ENCODE peak calls at places on chromosome 14, in ten cellular contexts. L is IMR-90, S is right lobe of liver, V is PC-3, M is fibroblast of lung, I is lower lobe of right lung, Z is ovary, Y is astrocyte of the spinal cord, N is GM12865, T is A549. C is an unnamed sample.

GRCh38 chr14:31206536-31207286 is 882 bp downstream of the HECTD1 start:
- DNase-seq in T (no peak), L (no peak), I (peak), V (peak), N (peak), M (peak), Z (no peak), Y (peak), S (peak), C (no peak)

GRCh38 chr14:38500125-38500524 is 244.2 kb upstream of the CLEC14A start:
- DNase-seq in T (no peak), Z (no peak), I (no peak), Y (no peak), M (no peak), N (no peak), S (no peak), V (no peak), L (peak), C (peak)

GRCh38 chr14:94309721-94310120 is 13.4 kb downstream of the SERPINA6 start:
- DNase-seq in T (no peak), S (no peak), Z (no peak), Y (no peak), I (no peak), L (no peak), N (no peak), M (no peak), V (no peak), C (no peak)

GRCh38 chr14:30559638-30560071 is 697 bp downstream of the G2E3 start:
- DNase-seq in M (peak), T (no peak), I (no peak), N (peak), V (peak), S (no peak), L (peak), Y (peak), Z (no peak), C (no peak)

GRCh38 chr14:90624228-90624627 is 192.0 kb downstream of the TTC7B start:
- DNase-seq in I (no peak), S (no peak), L (peak), N (no peak), T (no peak), M (peak), Z (peak), Y (peak), V (peak), C (no peak)

GRCh38 chr14:30138517-30138916 is 210.9 kb upstream of the PRKD1 start:
- DNase-seq in Y (peak), M (peak), Z (no peak), S (no peak), V (no peak), I (no peak), L (peak), T (no peak), N (no peak), C (no peak)

GRCh38 chr14:104977681-104978647 is at the start of gene AHNAK2:
- DNase-seq in M (peak), Z (peak), Y (peak), S (peak), I (peak), L (peak), T (peak), N (no peak), V (peak), C (no peak)

GRCh38 chr14:80390911-80391310 is 179.6 kb upstream of the DIO2 start:
- DNase-seq in N (no peak), L (peak), S (no peak), V (peak), Z (no peak), I (no peak), M (peak), Y (peak), T (peak), C (peak)

GRCh38 chr14:79809849-79810612 is 401.3 kb downstream of the DIO2 start:
- DNase-seq in V (peak), Y (no peak), I (no peak), Z (no peak), T (peak), S (no peak), N (peak), M (peak), L (peak), C (no peak)

GRCh38 chr14:103616635-103617300 is 12.2 kb upstream of the KLC1 start:
- DNase-seq in I (no peak), T (no peak), M (no peak), N (no peak), L (no peak), V (no peak), S (no peak), Y (no peak), Z (no peak), C (no peak)

GRCh38 chr14:100410056-100410565 is 87.0 kb downstream of the SLC25A47 start:
- DNase-seq in T (no peak), N (no peak), S (no peak), Z (no peak), Y (peak), V (no peak), I (no peak), L (peak), M (peak), C (peak)

GRCh38 chr14:96624661-96625435 is 122.7 kb downstream of the PAPOLA start:
- DNase-seq in V (no peak), L (no peak), T (no peak), S (no peak), Z (no peak), N (no peak), I (no peak), Y (no peak), M (no peak), C (no peak)

GRCh38 chr14:75720828-75721227 is 59.8 kb downstream of the TTLL5 start:
- DNase-seq in L (no peak), N (no peak), S (no peak), T (no peak), I (no peak), Y (peak), M (peak), V (no peak), Z (peak), C (no peak)

GRCh38 chr14:99731536-99732435 is 47.7 kb downstream of the CYP46A1 start:
- DNase-seq in M (no peak), N (no peak), L (no peak), I (peak), S (peak), T (no peak), Z (peak), Y (no peak), V (no peak), C (no peak)

GRCh38 chr14:32352631-32353030 is 23.5 kb downstream of the AKAP6 start:
- DNase-seq in I (no peak), V (no peak), Y (no peak), M (peak), S (no peak), L (no peak), T (no peak), Z (no peak), N (no peak), C (no peak)

GRCh38 chr14:96206461-96206860 is 1.8 kb downstream of the BDKRB2 start:
- DNase-seq in T (no peak), L (no peak), N (no peak), Z (no peak), Y (no peak), I (no peak), S (no peak), V (peak), M (no peak), C (no peak)

GRCh38 chr14:51534623-51535022 is 117.1 kb upstream of the FRMD6 start:
- DNase-seq in I (no peak), Z (peak), Y (no peak), V (peak), N (peak), M (peak), L (peak), T (no peak), S (peak), C (no peak)

GRCh38 chr14:37167151-37168047 is 5.0 kb downstream of the SLC25A21 start:
- DNase-seq in I (no peak), T (no peak), Z (no peak), L (no peak), M (no peak), Y (no peak), V (no peak), S (no peak), N (no peak), C (no peak)

GRCh38 chr14:95046711-95047681 is 110.3 kb downstream of the DICER1 start:
- DNase-seq in N (no peak), T (no peak), Y (no peak), I (no peak), S (no peak), L (peak), M (no peak), Z (no peak), V (peak), C (no peak)

GRCh38 chr14:91264151-91265150 is 19.9 kb upstream of the GPR68 start:
- DNase-seq in V (peak), L (no peak), Y (no peak), S (peak), N (no peak), M (no peak), Z (no peak), T (no peak), I (peak), C (no peak)

GRCh38 chr14:89091781-89092180 is 267.3 kb downstream of the TTC8 start:
- DNase-seq in S (no peak), Z (no peak), I (no peak), Y (no peak), N (no peak), V (no peak), T (no peak), L (no peak), M (no peak), C (no peak)
- H3K4me3 ChIP-seq in S (no peak), Z (no peak), I (no peak), Y (no peak), N (no peak), V (no peak), T (no peak), L (no peak), M (no peak), C (no peak)

GRCh38 chr14:60732840-60733483 is 1.6 kb upstream of the MNAT1 start:
- DNase-seq in L (no peak), Z (no peak), V (peak), T (no peak), N (no peak), S (no peak), M (no peak), Y (no peak), I (no peak), C (no peak)
- TF ChIP-seq CTCF in L (no peak), Z (no peak), V (no peak), T (no peak), N (no peak), S (no peak), M (no peak), Y (no peak), I (no peak), C (no peak)

DNA sequence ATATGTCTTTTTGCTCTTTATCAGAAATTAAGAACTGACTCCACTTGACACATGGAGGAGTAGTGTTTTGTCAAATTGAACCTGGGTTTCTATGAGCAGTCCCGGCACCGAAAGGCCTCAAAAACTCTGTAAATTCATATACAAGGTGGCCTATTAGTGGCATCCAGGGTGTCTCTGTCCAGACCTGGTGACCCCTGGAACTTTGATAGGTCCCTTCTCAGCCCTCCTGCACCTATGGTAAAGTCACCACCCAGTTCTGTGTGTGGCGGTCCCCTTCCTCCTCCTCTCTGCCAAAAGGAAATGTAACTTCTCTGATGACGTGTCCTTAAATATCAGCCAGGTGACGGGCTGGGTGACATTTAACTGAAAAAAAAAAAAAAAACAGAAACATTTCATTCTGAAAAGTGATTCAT is 204.0 kb upstream of the FOXN3 start:
- DNase-seq in Y (no peak), L (no peak), M (no peak), I (no peak), T (no peak), Z (no peak), N (no peak), S (no peak), V (no peak), C (no peak)
- H3K4me3 ChIP-seq in Y (no peak), L (no peak), M (no peak), I (no peak), T (no peak), Z (no peak), N (no peak), S (no peak), V (no peak), C (no peak)

GRCh38 chr14:24311837-24312615 is 724 bp downstream of the LTB4R start:
- DNase-seq in I (no peak), M (no peak), N (no peak), S (peak), V (no peak), L (no peak), Y (no peak), Z (no peak), T (no peak), C (no peak)
- TF ChIP-seq CTCF in I (no peak), M (no peak), N (no peak), S (no peak), V (no peak), L (no peak), Y (no peak), Z (no peak), T (no peak), C (no peak)

GRCh38 chr14:23094666-23095195 is at the start of gene ACIN1:
- DNase-seq in N (peak), V (peak), M (peak), Z (peak), T (no peak), S (peak), I (peak), L (peak), Y (peak), C (peak)

GRCh38 chr14:23093526-23093925 is 1.4 kb downstream of the ACIN1 start:
- DNase-seq in Y (no peak), N (no peak), T (no peak), Z (no peak), S (no peak), V (no peak), M (no peak), L (no peak), I (no peak), C (no peak)

GRCh38 chr14:23091294-23092225 is 3.4 kb downstream of the ACIN1 start:
- DNase-seq in Z (no peak), N (no peak), V (no peak), Y (no peak), L (no peak), T (no peak), M (no peak), I (no peak), S (no peak), C (no peak)

GRCh38 chr14:23093993-23094665 is 807 bp downstream of the ACIN1 start:
- DNase-seq in N (peak), L (no peak), M (no peak), Z (no peak), T (peak), Y (no peak), V (no peak), I (no peak), S (no peak), C (no peak)

GRCh38 chr14:23093104-23093503 is 1.8 kb downstream of the ACIN1 start:
- DNase-seq in Y (no peak), S (no peak), Z (no peak), L (no peak), M (no peak), T (no peak), N (no peak), V (no peak), I (no peak), C (no peak)
- H3K4me3 ChIP-seq in Y (no peak), S (no peak), Z (no peak), L (no peak), M (no peak), T (no peak), N (peak), V (peak), I (peak), C (no peak)

DNA sequence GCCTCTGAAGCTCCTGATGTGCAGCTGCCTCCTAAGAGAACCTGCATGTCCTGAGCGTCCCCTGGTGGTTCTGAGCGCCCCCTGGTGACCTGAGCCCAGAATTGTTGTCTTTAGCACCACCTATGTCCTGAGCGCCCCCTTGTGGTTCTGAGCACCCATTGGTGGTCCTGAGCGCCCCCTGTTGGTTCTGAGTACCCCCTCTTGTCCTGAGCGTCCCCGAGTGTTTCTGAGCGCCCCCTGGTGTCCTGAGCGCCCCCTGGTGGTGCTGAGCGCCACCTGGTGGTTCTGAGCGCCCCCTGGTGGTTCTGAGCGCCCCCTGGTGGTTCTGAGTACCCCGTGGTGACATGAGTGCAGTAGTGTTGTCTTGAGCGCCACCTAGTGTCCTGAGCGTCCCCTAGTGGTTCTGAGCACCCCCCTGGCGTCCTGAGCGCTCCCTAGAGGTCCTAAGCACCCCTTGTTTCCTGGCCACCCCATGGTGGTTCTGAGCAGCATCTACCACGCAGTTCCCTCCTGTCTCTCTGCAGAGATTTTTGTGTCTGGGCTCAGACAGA is 782.5 kb downstream of the TMEM121 start:
- DNase-seq in Z (no peak), T (no peak), Y (no peak), N (peak), M (no peak), I (peak), V (no peak), S (no peak), L (no peak), C (no peak)
- TF ChIP-seq CTCF in Z (no peak), T (peak), Y (peak), N (peak), M (no peak), I (peak), V (peak), S (peak), L (peak), C (no peak)

DNA sequence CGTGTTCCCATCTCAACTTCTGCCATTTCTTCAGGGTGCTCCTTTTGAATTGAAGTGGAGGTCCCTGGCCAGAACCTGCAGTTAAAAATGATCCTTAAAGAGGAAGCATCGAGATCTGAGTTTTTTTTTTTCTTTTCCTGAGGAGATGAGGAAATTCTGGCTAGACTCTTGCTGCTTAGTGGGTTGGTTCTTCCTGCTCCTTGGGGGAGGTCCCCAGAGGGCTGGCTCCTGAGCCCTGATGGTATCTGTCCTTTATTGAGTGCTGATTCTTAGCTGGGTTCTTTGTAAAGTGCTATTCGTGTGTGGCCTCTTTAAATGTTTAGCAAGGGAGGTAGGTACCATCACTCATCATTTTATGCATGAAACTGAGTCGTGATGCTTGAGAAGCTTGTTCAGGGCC is 11.7 kb downstream of the PELI2 start:
- DNase-seq in Z (no peak), N (no peak), S (no peak), Y (no peak), V (no peak), T (no peak), L (no peak), M (no peak), I (no peak), C (no peak)
- H3K4me3 ChIP-seq in Z (no peak), N (no peak), S (no peak), Y (no peak), V (no peak), T (no peak), L (no peak), M (no peak), I (no peak), C (no peak)

DNA sequence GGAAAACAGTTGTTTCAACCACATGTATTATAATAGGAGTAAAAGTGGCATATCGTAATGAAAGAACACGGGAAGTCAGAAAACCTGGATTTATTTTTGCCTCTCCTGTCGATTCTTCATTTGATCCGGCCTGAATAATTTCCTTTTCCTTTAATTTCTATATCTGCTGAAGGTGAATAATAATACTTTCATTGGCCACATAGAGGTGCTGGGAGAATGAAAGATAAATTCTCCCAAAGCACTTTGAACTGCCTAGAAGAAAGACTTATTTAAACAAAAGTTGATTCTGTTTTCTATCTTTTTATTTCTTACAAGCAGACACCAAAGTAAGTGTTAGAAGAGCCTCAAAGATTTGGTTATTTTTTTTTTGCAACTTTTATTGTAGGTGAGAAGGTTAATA is 339.1 kb downstream of the RAD51B start:
- DNase-seq in Y (no peak), S (no peak), T (no peak), N (no peak), M (no peak), V (no peak), I (no peak), Z (no peak), L (no peak), C (no peak)
- TF ChIP-seq CTCF in Y (no peak), S (peak), T (no peak), N (no peak), M (no peak), V (no peak), I (no peak), Z (no peak), L (no peak), C (no peak)